ENCODE peak calls at places on chromosomes 16 and 17, in nine cellular contexts. V is upper lobe of left lung, M is IMR-90, S is heart left ventricle, O is right lobe of liver, C is NB4, G is A549, J is thyroid gland, N is tibial nerve. Z is an unnamed sample.

GRCh38 chr16:50354629-50355456 is 13.9 kb downstream of the BRD7 start:
- DNase-seq in G (no peak), M (no peak), O (no peak), N (no peak), C (peak), V (no peak), S (no peak), J (no peak), Z (no peak)

GRCh38 chr16:88770459-88771293 is 14.3 kb downstream of the PIEZO1 start:
- DNase-seq in J (peak), N (no peak), M (peak), S (peak), G (no peak), O (no peak), C (peak), V (peak), Z (no peak)

GRCh38 chr16:24013733-24014645 is 178.2 kb downstream of the PRKCB start:
- DNase-seq in V (no peak), J (no peak), S (peak), N (no peak), O (no peak), M (no peak), G (no peak), C (peak), Z (no peak)

GRCh38 chr17:42098747-42099399 is 600 bp upstream of the ZNF385C start:
- DNase-seq in V (no peak), S (no peak), O (no peak), J (no peak), M (no peak), C (no peak), G (no peak), N (no peak), Z (no peak)

GRCh38 chr16:84467709-84468108 is 36.8 kb downstream of the MEAK7 start:
- DNase-seq in J (no peak), S (no peak), V (no peak), G (no peak), C (no peak), O (no peak), N (no peak), M (no peak), Z (no peak)

GRCh38 chr16:35011-35775 is 18.2 kb downstream of the POLR3K start:
- DNase-seq in C (peak), N (no peak), J (no peak), G (no peak), S (no peak), M (no peak), V (peak), O (no peak), Z (no peak)

GRCh38 chr16:30088237-30088831 is 3.4 kb downstream of the TBX6 start:
- DNase-seq in S (no peak), O (no peak), N (no peak), C (no peak), G (no peak), M (no peak), V (no peak), J (no peak), Z (peak)

GRCh38 chr16:29809850-29810698 is 1.9 kb upstream of the PRRT2 start:
- DNase-seq in G (no peak), O (no peak), N (no peak), V (peak), C (peak), J (no peak), S (no peak), M (no peak), Z (no peak)

GRCh38 chr16:80158766-80159165 is 382.0 kb upstream of the DYNLRB2 start:
- DNase-seq in C (no peak), O (no peak), G (peak), M (peak), S (no peak), N (no peak), J (no peak), V (no peak), Z (no peak)

GRCh38 chr17:74561580-74561979 is 5.7 kb downstream of the CD300H start:
- DNase-seq in J (no peak), V (no peak), C (no peak), M (no peak), O (no peak), N (no peak), S (no peak), G (no peak), Z (no peak)

GRCh38 chr16:75234856-75235696 is 16.3 kb downstream of the CTRB1 start:
- DNase-seq in J (no peak), M (no peak), G (no peak), V (peak), N (no peak), S (no peak), O (no peak), C (no peak), Z (no peak)

GRCh38 chr16:31715915-31716314 is 157.7 kb upstream of the ZNF267 start:
- DNase-seq in J (no peak), M (no peak), O (no peak), N (no peak), V (no peak), S (no peak), G (no peak), C (no peak), Z (no peak)

GRCh38 chr16:61653544-61653943 is 382.7 kb downstream of the CDH8 start:
- DNase-seq in S (no peak), C (no peak), N (no peak), G (no peak), O (no peak), J (no peak), M (no peak), V (no peak), Z (no peak)

GRCh38 chr17:80008383-80008840 is 27.3 kb downstream of the TBC1D16 start:
- DNase-seq in C (peak), O (peak), V (peak), N (peak), S (peak), G (peak), M (peak), J (peak), Z (peak)

GRCh38 chr17:31374503-31374902 is 17.0 kb upstream of the RAB11FIP4 start:
- DNase-seq in N (no peak), O (no peak), J (no peak), V (no peak), C (no peak), S (no peak), M (no peak), G (no peak), Z (no peak)

DNA sequence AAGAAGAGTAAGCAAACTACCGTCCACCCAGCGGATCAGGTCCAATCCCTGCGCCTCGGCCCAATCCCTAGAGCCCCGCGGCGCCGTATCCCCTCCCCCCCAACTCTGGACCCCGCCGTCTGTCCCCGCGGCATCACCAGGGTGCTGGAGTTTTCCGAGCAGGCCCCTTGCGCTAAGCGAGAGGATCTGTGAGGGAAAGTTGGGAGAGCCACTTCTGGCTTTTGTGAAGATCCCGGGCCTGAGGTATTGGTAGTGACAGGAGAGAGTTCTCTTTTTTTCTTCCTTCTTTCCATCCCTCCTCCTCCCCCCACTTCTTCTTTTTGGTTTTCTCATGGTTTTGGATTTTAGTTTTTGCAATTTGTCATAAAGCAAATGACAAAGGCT is 3.5 kb upstream of the DLX4 start:
- DNase-seq in V (no peak), J (no peak), C (peak), O (no peak), M (no peak), S (no peak), G (no peak), N (no peak), Z (no peak)
- H3K4me3 ChIP-seq in V (no peak), J (no peak), C (no peak), O (no peak), M (no peak), S (no peak), G (no peak), N (no peak), Z (no peak)

DNA sequence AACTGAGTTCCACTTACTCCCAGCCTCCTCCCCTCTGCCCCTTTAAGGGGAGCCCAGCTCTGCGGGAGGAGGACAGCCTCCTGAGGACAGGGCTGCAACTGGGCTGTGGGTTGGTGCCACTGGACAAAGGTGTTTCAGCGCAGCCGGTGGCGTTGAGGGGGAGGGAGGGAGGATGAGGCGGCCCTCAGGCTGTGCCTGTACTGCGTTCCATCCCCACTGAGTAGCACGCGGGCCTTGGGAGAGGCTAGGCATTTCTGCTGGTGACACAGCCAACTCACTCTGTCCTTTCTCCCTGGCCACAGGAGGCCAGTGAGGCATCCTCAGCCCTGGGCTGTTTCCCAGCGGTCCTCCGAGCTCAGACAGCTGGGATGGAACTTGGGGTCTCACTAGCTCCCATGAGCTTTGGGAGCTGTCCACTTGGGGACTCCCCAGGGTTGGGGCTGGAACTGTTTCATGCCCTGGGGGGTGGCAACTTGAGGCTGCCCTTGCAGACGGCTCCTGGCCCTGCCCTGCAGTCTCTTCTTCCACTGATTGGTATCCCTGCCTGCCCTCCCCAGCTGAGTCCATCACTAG is 70.5 kb downstream of the MPRIP start:
- DNase-seq in M (no peak), O (no peak), J (no peak), V (no peak), N (no peak), C (no peak), G (no peak), S (no peak), Z (no peak)
- TF ChIP-seq POLR2A in M (no peak), O (no peak), J (no peak), V (no peak), N (no peak), C (no peak), G (no peak), S (no peak), Z (no peak)

DNA sequence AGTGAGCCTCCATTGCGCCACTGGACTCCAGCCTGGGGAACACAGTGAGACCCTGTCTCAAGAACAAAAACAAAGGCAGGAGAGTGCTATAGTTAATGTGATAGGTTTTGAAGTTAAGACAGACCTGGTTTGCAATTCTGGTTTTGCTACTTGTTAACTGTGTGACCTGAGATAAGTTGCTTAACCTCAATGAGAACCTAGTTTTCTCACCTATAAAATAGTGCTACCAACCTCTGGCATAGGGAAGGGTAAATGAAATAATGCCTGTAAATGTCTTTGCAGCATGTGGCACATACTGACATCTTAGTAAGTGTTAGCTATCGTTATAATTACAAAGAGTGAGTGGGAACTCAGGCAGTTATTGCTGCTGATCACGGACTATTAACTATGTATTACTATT is 29.8 kb upstream of the NFATC3 start:
- DNase-seq in G (no peak), V (no peak), C (no peak), N (no peak), M (no peak), S (no peak), J (no peak), O (no peak), Z (no peak)
- H3K4me3 ChIP-seq in G (no peak), V (no peak), C (no peak), N (no peak), M (no peak), S (no peak), J (no peak), O (no peak), Z (no peak)

DNA sequence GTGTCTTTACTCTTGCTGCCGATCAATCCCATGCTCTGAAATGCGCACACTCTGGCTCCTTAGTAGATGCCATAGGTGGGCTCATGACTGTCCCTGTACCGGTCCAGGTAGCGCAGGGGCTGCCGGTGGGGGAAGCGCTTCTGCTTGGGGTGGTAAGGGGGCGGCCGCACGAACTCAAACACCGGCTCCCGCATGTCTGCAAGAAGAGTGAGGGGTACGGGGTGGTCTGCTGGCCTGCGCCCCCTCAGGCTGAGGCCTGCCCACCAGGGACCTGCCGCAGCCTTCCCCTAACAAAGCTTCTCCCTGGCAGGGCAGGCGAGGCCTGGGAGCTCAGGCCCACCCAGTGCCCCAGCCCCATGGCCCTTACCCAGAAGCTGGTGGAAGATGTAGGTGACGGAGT is 2.0 kb upstream of the TRIM65 start:
- DNase-seq in S (no peak), J (no peak), G (no peak), O (no peak), C (no peak), V (peak), M (no peak), N (no peak), Z (no peak)
- TF ChIP-seq POLR2A in S (no peak), J (no peak), G (no peak), O (no peak), C (no peak), V (no peak), M (no peak), N (no peak), Z (no peak)

DNA sequence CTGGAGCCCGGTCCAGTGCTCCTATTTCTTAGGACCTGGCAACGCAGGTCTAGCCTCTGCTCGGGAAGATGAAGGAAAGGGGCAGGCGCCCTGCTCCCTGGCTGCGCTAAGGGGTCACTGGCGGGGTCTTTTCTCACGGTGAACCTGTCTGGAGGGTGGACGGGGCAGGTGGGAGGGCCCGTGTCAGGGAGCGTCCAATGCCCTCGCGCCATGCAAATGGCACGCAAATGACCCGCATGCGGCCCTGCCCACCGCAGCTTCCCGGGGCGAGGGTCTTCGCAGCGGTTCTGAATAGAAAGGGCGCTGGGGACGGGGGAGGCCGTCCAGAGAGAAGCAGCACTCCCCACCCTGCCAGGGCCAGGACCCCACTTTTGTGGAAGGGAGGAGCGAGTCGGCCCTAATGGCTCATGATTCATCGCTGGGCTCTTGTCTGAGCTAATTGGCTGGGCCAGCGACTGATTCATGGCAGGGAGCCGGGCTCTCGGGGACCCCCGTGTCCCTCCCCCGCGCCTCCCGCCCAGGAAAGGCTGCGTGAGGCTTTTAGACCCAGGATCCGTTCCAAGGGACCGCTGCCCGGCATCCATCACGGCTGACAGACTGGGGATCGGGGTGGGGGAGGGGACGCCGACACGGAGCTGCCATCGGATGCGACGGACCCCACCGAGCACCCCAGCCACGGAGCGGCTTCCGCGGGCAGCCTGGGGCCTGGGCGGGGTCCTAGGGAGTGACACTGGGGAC is 25.1 kb upstream of the NGFR start:
- DNase-seq in O (no peak), J (no peak), C (no peak), M (no peak), N (no peak), V (peak), G (no peak), S (peak), Z (no peak)
- H3K4me3 ChIP-seq in O (no peak), J (no peak), C (no peak), M (no peak), N (no peak), V (no peak), G (no peak), S (peak), Z (no peak)

DNA sequence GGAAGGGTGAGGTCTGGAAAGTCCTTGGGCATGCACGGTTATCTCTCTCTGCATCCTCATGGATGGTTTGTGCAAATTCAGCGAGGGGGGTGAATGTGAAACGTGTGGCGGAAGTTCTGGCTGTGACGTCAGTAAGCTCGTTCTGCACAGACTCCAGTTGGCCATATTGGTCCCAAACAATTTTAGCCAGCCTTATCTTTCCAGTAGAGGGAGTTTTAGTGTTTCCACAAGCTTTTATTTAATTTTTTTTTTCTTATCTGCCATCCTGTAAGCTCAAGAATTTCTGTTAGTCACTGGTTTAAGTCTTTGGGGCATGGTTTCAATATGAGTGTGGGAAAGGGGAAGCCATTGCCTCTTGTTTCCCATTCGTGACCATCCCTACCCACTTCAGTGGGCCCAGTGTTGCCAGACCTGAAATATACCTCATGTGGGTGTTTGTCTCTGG is 39.0 kb downstream of the HLF start:
- DNase-seq in N (no peak), G (no peak), C (no peak), J (no peak), S (no peak), V (no peak), O (no peak), M (peak), Z (no peak)
- TF ChIP-seq POLR2A in N (no peak), G (no peak), C (no peak), J (no peak), S (no peak), V (no peak), O (no peak), M (no peak), Z (no peak)

GRCh38 chr16:4115209-4115940 is 867 bp downstream of the ADCY9 start:
- DNase-seq in N (no peak), C (peak), M (peak), S (peak), V (peak), O (peak), G (peak), J (peak), Z (peak)
- H3K4me3 ChIP-seq in N (peak), C (peak), M (peak), S (peak), V (peak), O (peak), G (peak), J (peak), Z (peak)

GRCh38 chr16:1097156-1097555 is 1.1 kb upstream of the C1QTNF8 start:
- DNase-seq in O (no peak), G (no peak), J (no peak), V (peak), M (no peak), C (no peak), S (no peak), N (no peak), Z (no peak)
- TF ChIP-seq POLR2A in O (no peak), G (no peak), J (no peak), V (no peak), M (no peak), C (no peak), S (no peak), N (no peak), Z (no peak)